ENCODE peak calls at places on chromosomes 7 and 10, in nine cellular contexts. J, B, S, G, H, N, A, V and K are unnamed samples.

GRCh38 chr10:102220612-102221011 is 5.5 kb upstream of the ELOVL3 start:
- DNase-seq in J (no peak), B (no peak), S (no peak), G (no peak), H (no peak), N (no peak), A (no peak), V (no peak), K (no peak)

GRCh38 chr10:60663850-60664249 is 114.4 kb upstream of the CDK1 start:
- DNase-seq in J (no peak), B (no peak), S (no peak), G (no peak), H (no peak), N (no peak), A (no peak), V (no peak), K (no peak)

GRCh38 chr7:34928052-34928451 is 109.2 kb downstream of the DPY19L1 start:
- DNase-seq in J (peak; percentile 93), B (no peak), S (no peak), G (peak; percentile 39), H (peak; percentile 38), N (no peak), A (no peak), V (peak; percentile 16), K (no peak)

GRCh38 chr7:99374121-99375064 is at the start of gene ARPC1B:
- DNase-seq in J (peak; percentile 80), B (peak; percentile 67), S (peak; percentile 89), G (peak; percentile 87), H (peak; percentile 88), N (peak; percentile 67), A (peak; percentile 91), V (peak; percentile 99), K (peak; percentile 87)

GRCh38 chr10:66752714-66753113 is 173.1 kb upstream of the LRRTM3 start:
- DNase-seq in J (no peak), B (no peak), S (no peak), G (no peak), H (no peak), N (no peak), A (no peak), V (no peak), K (no peak)

GRCh38 chr7:140881507-140882228 is 43.1 kb downstream of the BRAF start:
- DNase-seq in J (no peak), B (no peak), S (no peak), G (no peak), H (no peak), N (no peak), A (no peak), V (no peak), K (no peak)

GRCh38 chr10:11345224-11346054 is 266.0 kb downstream of the USP6NL start:
- DNase-seq in J (no peak), B (no peak), S (no peak), G (no peak), H (peak; percentile 36), N (no peak), A (no peak), V (no peak), K (no peak)

GRCh38 chr10:6044651-6045599 is 17.2 kb downstream of the IL2RA start:
- DNase-seq in J (peak; percentile 16), B (no peak), S (no peak), G (no peak), H (no peak), N (no peak), A (no peak), V (no peak), K (peak; percentile 2)

GRCh38 chr10:24891823-24892222 is 60.6 kb downstream of the PRTFDC1 start:
- DNase-seq in J (no peak), B (no peak), S (no peak), G (no peak), H (no peak), N (no peak), A (no peak), V (peak; percentile 17), K (no peak)

GRCh38 chr7:2965745-2966270 is 77.9 kb downstream of the CARD11 start:
- DNase-seq in J (no peak), B (no peak), S (no peak), G (no peak), H (no peak), N (no peak), A (no peak), V (no peak), K (peak; percentile 0)

GRCh38 chr7:105691029-105691691 is 109.9 kb upstream of the EFCAB10 start:
- DNase-seq in J (no peak), B (no peak), S (no peak), G (no peak), H (peak; percentile 15), N (no peak), A (no peak), V (no peak), K (no peak)

GRCh38 chr10:123274513-123275182 is 120.4 kb downstream of the BUB3 start:
- DNase-seq in J (no peak), B (no peak), S (no peak), G (no peak), H (no peak), N (no peak), A (no peak), V (no peak), K (no peak)

GRCh38 chr7:121081327-121081936 is 92.9 kb downstream of the CPED1 start:
- DNase-seq in J (no peak), B (no peak), S (no peak), G (no peak), H (no peak), N (no peak), A (peak; percentile 4), V (peak; percentile 45), K (no peak)

GRCh38 chr10:13705526-13706169 is 118.9 kb downstream of the PRPF18 start:
- DNase-seq in J (no peak), B (peak; percentile 19), S (no peak), G (no peak), H (no peak), N (no peak), A (no peak), V (no peak), K (no peak)

GRCh38 chr7:132112111-132112510 is 464.2 kb downstream of the PLXNA4 start:
- DNase-seq in J (no peak), B (no peak), S (no peak), G (no peak), H (no peak), N (no peak), A (no peak), V (no peak), K (no peak)
- TF ChIP-seq EP300 in J (no peak), B (no peak), S (no peak), G (no peak), H (no peak), N (no peak), A (no peak), V (no peak), K (no peak)

GRCh38 chr10:21022821-21023220 is 125.7 kb upstream of the NEBL start:
- DNase-seq in J (no peak), B (no peak), S (no peak), G (no peak), H (no peak), N (no peak), A (no peak), V (no peak), K (no peak)

GRCh38 chr10:21020545-21020944 is 123.4 kb upstream of the NEBL start:
- DNase-seq in J (peak; percentile 81), B (no peak), S (no peak), G (peak; percentile 32), H (peak; percentile 14), N (no peak), A (peak; percentile 51), V (peak; percentile 19), K (no peak)

GRCh38 chr10:21021231-21021630 is 124.1 kb upstream of the NEBL start:
- DNase-seq in J (no peak), B (no peak), S (no peak), G (no peak), H (no peak), N (no peak), A (no peak), V (no peak), K (no peak)

DNA sequence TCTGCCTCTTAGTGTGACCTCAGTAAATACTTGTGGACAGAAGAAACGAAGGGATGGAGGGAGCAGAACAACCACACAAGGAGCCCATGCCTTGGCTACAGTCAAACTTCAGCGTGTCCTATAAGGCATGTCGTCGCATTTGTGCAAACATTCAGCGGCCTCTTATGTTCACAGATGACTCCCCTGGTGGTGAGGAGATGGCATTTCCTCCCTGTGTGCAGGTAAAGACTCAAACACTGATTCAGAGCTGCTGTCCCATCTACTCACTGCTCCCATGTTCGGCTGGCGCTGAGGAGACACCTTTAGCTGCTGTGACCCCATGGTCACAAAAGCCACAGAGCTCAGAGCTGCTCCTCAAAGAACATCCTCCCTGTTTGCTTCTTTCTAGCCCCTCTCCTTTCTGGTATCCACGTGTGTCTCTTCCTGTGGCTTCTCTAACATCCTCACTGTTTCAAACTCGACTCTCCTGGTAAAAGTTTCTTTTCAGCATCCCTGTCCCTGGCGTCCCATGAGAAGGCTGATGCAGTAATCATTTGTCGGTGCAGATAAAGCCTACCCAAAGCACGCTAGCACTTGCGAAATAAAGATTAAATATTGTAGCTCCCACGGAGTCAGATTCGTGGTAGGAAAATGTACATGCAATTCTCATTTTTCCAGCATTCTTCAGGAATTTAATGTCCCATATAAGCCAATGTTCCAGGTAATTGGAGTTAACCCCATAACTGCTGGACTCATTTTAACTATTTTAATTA is 124.9 kb upstream of the NEBL start:
- DNase-seq in J (no peak), B (no peak), S (no peak), G (no peak), H (no peak), N (no peak), A (peak; percentile 22), V (no peak), K (no peak)
- TF ChIP-seq CTCF in J (peak; percentile 39), B (no peak), S (no peak), G (no peak), H (no peak), N (no peak), A (no peak), V (peak; percentile 17), K (no peak)

GRCh38 chr7:95611224-95611623 is 14.9 kb upstream of the PDK4 start:
- DNase-seq in J (no peak), B (no peak), S (no peak), G (no peak), H (no peak), N (no peak), A (no peak), V (no peak), K (no peak)
- H3K27ac ChIP-seq in J (no peak overlapping the region), B (no peak overlapping the region), S (no peak overlapping the region), G (no peak overlapping the region), H (peak overlapping the region; percentile 92), N (peak overlapping the region; percentile 97), A (no peak overlapping the region), V (no peak overlapping the region), K (no peak overlapping the region)

DNA sequence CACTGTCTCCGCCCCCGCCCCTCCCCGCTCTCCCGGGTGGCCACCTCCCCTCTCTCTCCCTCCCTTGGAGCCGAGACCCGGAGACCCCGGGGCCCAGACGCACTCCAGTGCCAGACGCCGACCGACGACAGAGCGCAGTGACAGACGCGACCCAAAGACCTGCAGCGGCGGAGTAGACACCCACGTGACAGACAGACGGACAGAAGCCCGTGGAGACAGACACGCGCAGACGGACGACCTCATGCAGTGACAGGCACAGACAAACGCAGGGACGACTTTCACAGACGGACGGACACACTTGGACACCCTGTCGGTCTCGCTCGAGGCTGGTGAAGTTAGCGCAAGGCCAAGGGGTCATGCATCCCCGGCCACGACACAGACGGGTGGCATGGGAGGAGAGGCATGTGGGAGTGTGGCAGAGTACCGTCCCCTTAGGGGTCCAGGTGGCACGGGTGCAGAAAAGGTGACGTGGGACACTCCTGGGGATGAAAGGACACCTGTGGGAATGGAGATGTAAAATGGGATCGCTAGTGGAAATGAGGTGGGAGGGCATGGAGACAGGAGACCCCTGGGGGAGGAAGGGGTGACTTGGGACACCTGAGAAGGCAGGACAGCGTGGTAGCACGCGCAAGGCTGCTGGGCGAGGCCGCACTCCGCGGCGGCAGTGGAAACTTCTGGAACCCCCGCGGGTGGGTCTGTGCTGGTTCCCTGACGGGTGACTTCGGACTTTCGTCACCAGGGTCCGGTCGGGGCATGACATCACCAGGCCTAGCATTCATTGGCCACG is 461 bp upstream of the ACHE start:
- DNase-seq in J (peak; percentile 76), B (peak; percentile 51), S (peak; percentile 71), G (peak; percentile 54), H (peak; percentile 78), N (no peak), A (no peak), V (peak; percentile 84), K (peak; percentile 68)
- TF ChIP-seq EP300 in J (no peak), B (no peak), S (no peak), G (no peak), H (no peak), N (no peak), A (no peak), V (no peak), K (no peak)